ENCODE peak calls at places on chromosomes 12 and 14, in eight cellular contexts. E is CD4-positive, CD25-positive, alpha-beta regulatory T cell; A is MM.1S; F is colonic mucosa; C is cardiac muscle cell; D is K562; M is GM23248; J is breast epithelium. H is an unnamed sample.

GRCh38 chr12:64625243-64626077 is 15.2 kb downstream of the RASSF3 start:
- DNase-seq in E (no peak), A (no peak), F (peak; percentile 74), C (peak; percentile 91), D (peak; percentile 26), M (peak; percentile 86), J (no peak), H (no peak)

GRCh38 chr14:90971687-90972086 is 88.8 kb downstream of the RPS6KA5 start:
- DNase-seq in E (no peak), A (no peak), F (no peak), C (no peak), D (no peak), M (no peak), J (no peak), H (no peak)

GRCh38 chr14:60789656-60790055 is 55.1 kb downstream of the MNAT1 start:
- DNase-seq in E (no peak), A (no peak), F (no peak), C (no peak), D (no peak), M (no peak), J (no peak), H (no peak)

GRCh38 chr12:26298785-26299621 is 103.6 kb downstream of the SSPN start:
- DNase-seq in E (peak; percentile 28), A (peak; percentile 90), F (no peak), C (peak; percentile 72), D (peak; percentile 21), M (peak; percentile 92), J (no peak), H (no peak)

GRCh38 chr12:15932975-15933374 is 21.8 kb downstream of the DERA start:
- DNase-seq in E (no peak), A (no peak), F (no peak), C (no peak), D (no peak), M (no peak), J (no peak), H (no peak)

GRCh38 chr12:108117163-108117849 is 11.8 kb upstream of the WSCD2 start:
- DNase-seq in E (no peak), A (no peak), F (no peak), C (no peak), D (peak; percentile 78), M (no peak), J (no peak), H (no peak)

GRCh38 chr12:94745562-94745961 is 95.2 kb upstream of the TMCC3 start:
- DNase-seq in E (no peak), A (no peak), F (no peak), C (no peak), D (no peak), M (no peak), J (no peak), H (no peak)

GRCh38 chr14:98494582-98494981 is 777.4 kb downstream of the BCL11B start:
- DNase-seq in E (no peak), A (no peak), F (no peak), C (no peak), D (no peak), M (peak; percentile 29), J (no peak), H (no peak)

GRCh38 chr14:104897286-104898194 is 27.1 kb upstream of the PLD4 start:
- DNase-seq in E (no peak), A (no peak), F (no peak), C (no peak), D (no peak), M (no peak), J (no peak), H (no peak)

GRCh38 chr14:24238527-24239037 is 3.8 kb downstream of the TINF2 start:
- DNase-seq in E (no peak), A (no peak), F (no peak), C (no peak), D (no peak), M (no peak), J (no peak), H (no peak)

GRCh38 chr14:96888593-96888992 is 91.4 kb downstream of the VRK1 start:
- DNase-seq in E (no peak), A (no peak), F (no peak), C (no peak), D (no peak), M (no peak), J (no peak), H (no peak)

GRCh38 chr14:95432152-95433093 is 84.0 kb downstream of the SYNE3 start:
- DNase-seq in E (no peak), A (no peak), F (peak; percentile 56), C (peak; percentile 59), D (peak; percentile 52), M (peak; percentile 71), J (no peak), H (no peak)

GRCh38 chr14:59583755-59584154 is 7.1 kb upstream of the CCDC175 start:
- DNase-seq in E (no peak), A (no peak), F (no peak), C (peak; percentile 51), D (no peak), M (peak; percentile 56), J (no peak), H (no peak)

GRCh38 chr14:51860836-51861583 is 598 bp downstream of the GNG2 start:
- DNase-seq in E (no peak), A (no peak), F (no peak), C (peak; percentile 30), D (no peak), M (peak; percentile 78), J (no peak), H (no peak)

GRCh38 chr12:62372134-62372533 is 94.5 kb upstream of the MON2 start:
- DNase-seq in E (no peak), A (no peak), F (no peak), C (no peak), D (no peak), M (peak; percentile 6), J (no peak), H (no peak)

GRCh38 chr12:45192041-45192695 is 23.7 kb upstream of the ANO6 start:
- DNase-seq in E (no peak), A (no peak), F (no peak), C (peak; percentile 42), D (peak; percentile 65), M (peak; percentile 65), J (no peak), H (no peak)

GRCh38 chr12:103495783-103496456 is at the start of gene C12orf42:
- DNase-seq in E (peak; percentile 42), A (peak; percentile 39), F (peak; percentile 38), C (peak; percentile 26), D (no peak), M (peak; percentile 47), J (no peak), H (no peak)

GRCh38 chr12:108759914-108760313 is 28.6 kb upstream of the CORO1C start:
- DNase-seq in E (no peak), A (no peak), F (no peak), C (no peak), D (no peak), M (no peak), J (no peak), H (no peak)

GRCh38 chr12:18403182-18403581 is 141.9 kb downstream of the PIK3C2G start:
- DNase-seq in E (no peak), A (no peak), F (no peak), C (peak; percentile 19), D (no peak), M (peak; percentile 8), J (no peak), H (no peak)

GRCh38 chr12:42729532-42729895 is 140.0 kb upstream of the PRICKLE1 start:
- DNase-seq in E (no peak), A (no peak), F (no peak), C (no peak), D (no peak), M (peak; percentile 14), J (no peak), H (no peak)

GRCh38 chr12:42730286-42730685 is 140.7 kb upstream of the PRICKLE1 start:
- DNase-seq in E (no peak), A (no peak), F (no peak), C (peak; percentile 41), D (no peak), M (peak; percentile 14), J (no peak), H (no peak)

GRCh38 chr12:42728770-42729531 is 139.4 kb upstream of the PRICKLE1 start:
- DNase-seq in E (no peak), A (no peak), F (no peak), C (no peak), D (no peak), M (no peak), J (no peak), H (no peak)

GRCh38 chr12:42725839-42726238 is 136.3 kb upstream of the PRICKLE1 start:
- DNase-seq in E (no peak), A (no peak), F (no peak), C (peak; percentile 72), D (no peak), M (peak; percentile 75), J (no peak), H (no peak)

DNA sequence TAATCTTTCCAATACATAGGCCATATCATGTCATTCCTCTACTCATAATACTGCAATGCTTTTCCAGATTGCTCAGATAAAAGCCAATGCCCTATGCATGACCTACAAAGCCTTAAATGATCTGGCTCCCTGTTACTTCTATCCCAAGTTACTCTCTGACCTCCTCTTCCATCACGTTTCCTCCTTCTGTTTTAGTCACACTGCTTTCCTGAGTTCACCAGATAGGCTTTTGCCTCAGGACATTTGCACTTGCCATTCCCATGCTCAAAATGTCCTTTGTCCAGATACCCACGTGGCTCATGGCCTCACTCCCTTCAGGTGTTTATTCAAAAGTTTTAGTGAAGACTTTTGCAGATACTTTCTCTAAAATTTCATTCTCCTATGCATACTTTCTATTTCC is 138.7 kb upstream of the PRICKLE1 start:
- DNase-seq in E (no peak), A (no peak), F (no peak), C (no peak), D (no peak), M (no peak), J (no peak), H (no peak)
- H3K27ac ChIP-seq in E (no peak overlapping the region), A (no peak overlapping the region), F (no peak overlapping the region), C (no peak overlapping the region), D (no peak overlapping the region), M (no peak overlapping the region), J (no peak overlapping the region), H (no peak overlapping the region)

DNA sequence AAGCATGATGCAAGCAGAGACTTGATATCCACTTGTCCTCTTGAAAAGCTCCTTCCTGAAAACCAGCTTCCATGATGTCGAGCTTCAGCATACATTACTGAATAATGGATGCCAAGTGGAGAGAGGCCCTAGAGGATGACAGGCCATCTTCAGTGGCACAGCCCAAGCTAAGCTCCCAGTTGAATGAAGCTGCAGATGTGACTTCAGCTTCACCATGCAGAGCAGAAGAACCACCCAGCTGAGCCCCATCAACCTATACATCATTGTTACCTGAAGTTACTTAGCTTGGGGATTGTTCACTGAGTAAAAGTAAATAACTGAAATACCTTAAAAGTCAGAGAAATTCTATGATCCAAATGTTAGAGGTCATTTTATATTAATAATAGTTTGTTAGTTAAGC is 93.6 kb downstream of the HECTD4 start:
- DNase-seq in E (no peak), A (no peak), F (no peak), C (no peak), D (no peak), M (no peak), J (no peak), H (no peak)
- H3K36me3 ChIP-seq in E (peaks cover 16% of the 10 kb centered on the region), A (no peaks in the 10 kb centered on the region), F (peaks cover 3% of the 10 kb centered on the region), C (no peaks in the 10 kb centered on the region), D (no peaks in the 10 kb centered on the region), M (no peaks in the 10 kb centered on the region), J (no peaks in the 10 kb centered on the region), H (peaks cover 8% of the 10 kb centered on the region)

GRCh38 chr14:68971411-68972035 is 7.6 kb downstream of the ACTN1 start:
- DNase-seq in E (no peak), A (no peak), F (no peak), C (no peak), D (no peak), M (no peak), J (no peak), H (no peak)
- H3K4me1 ChIP-seq in E (peaks cover 60% of the 10 kb centered on the region), A (peaks cover 14% of the 10 kb centered on the region), F (peaks cover 15% of the 10 kb centered on the region), C (peaks cover 40% of the 10 kb centered on the region), D (peaks cover 14% of the 10 kb centered on the region), M (peaks cover 59% of the 10 kb centered on the region), J (peaks cover 16% of the 10 kb centered on the region), H (no peaks in the 10 kb centered on the region)

GRCh38 chr12:91189526-91189925 is 6.9 kb upstream of the DCN start:
- DNase-seq in E (no peak), A (no peak), F (no peak), C (peak; percentile 64), D (no peak), M (peak; percentile 70), J (no peak), H (no peak)
- H3K27ac ChIP-seq in E (no peak overlapping the region), A (no peak overlapping the region), F (no peak overlapping the region), C (no peak overlapping the region), D (no peak overlapping the region), M (peak overlapping the region; percentile 8), J (peak overlapping the region; percentile 54), H (no peak overlapping the region)

H was measured in right atrium auricular region.